ENCODE peak calls at places on chromosomes 12 and 14, in four cellular contexts. One of them, this sample, is unnamed.

GRCh38 chr14:100899841-100900771 is 3.4 kb downstream of the RTL1 start:
- DNase-seq in KG1: no peak
- DNase-seq in amniotic stem cell: no peak
- DNase-seq in AG09309: no peak
- DNase-seq in this sample: no peak

GRCh38 chr12:121590476-121591143 is 9.8 kb upstream of the KDM2B start:
- DNase-seq in amniotic stem cell: no peak
- DNase-seq in AG09309: no peak
- DNase-seq in KG1: peak
- DNase-seq in this sample: no peak

GRCh38 chr12:103632554-103633216 is 45.6 kb downstream of the STAB2 start:
- DNase-seq in AG09309: no peak
- DNase-seq in amniotic stem cell: no peak
- DNase-seq in KG1: peak
- DNase-seq in this sample: peak

GRCh38 chr12:92393504-92393903 is 247.9 kb upstream of the BTG1 start:
- DNase-seq in amniotic stem cell: no peak
- DNase-seq in AG09309: no peak
- DNase-seq in KG1: no peak
- DNase-seq in this sample: no peak

GRCh38 chr14:65840118-65840751 is 427.7 kb downstream of the FUT8 start:
- DNase-seq in AG09309: no peak
- DNase-seq in KG1: no peak
- DNase-seq in amniotic stem cell: no peak
- DNase-seq in this sample: no peak

GRCh38 chr12:20455001-20455706 is 86.8 kb downstream of the PDE3A start:
- DNase-seq in amniotic stem cell: no peak
- DNase-seq in KG1: no peak
- DNase-seq in AG09309: no peak
- DNase-seq in this sample: no peak

GRCh38 chr14:94121485-94121884 is 7.9 kb downstream of the IFI27L2 start:
- DNase-seq in amniotic stem cell: no peak
- DNase-seq in AG09309: no peak
- DNase-seq in KG1: no peak
- DNase-seq in this sample: no peak

GRCh38 chr12:62799766-62800406 is 135.1 kb downstream of the PPM1H start:
- DNase-seq in amniotic stem cell: no peak
- DNase-seq in KG1: no peak
- DNase-seq in AG09309: no peak
- DNase-seq in this sample: no peak

GRCh38 chr12:9971158-9971557 is at the start of gene CLEC12A:
- DNase-seq in KG1: no peak
- DNase-seq in amniotic stem cell: no peak
- DNase-seq in AG09309: no peak
- DNase-seq in this sample: no peak

GRCh38 chr14:74568380-74568649 is 43.7 kb downstream of the LTBP2 start:
- DNase-seq in amniotic stem cell: no peak
- DNase-seq in AG09309: no peak
- DNase-seq in KG1: no peak
- DNase-seq in this sample: no peak

GRCh38 chr12:106971065-106971464 is 15.4 kb downstream of the TMEM263 start:
- DNase-seq in amniotic stem cell: no peak
- DNase-seq in KG1: no peak
- DNase-seq in AG09309: no peak
- DNase-seq in this sample: no peak

GRCh38 chr12:11710431-11710830 is 61.0 kb downstream of the ETV6 start:
- DNase-seq in KG1: no peak
- DNase-seq in AG09309: no peak
- DNase-seq in amniotic stem cell: no peak
- DNase-seq in this sample: no peak

GRCh38 chr12:42128888-42129287 is 15.8 kb downstream of the GXYLT1 start:
- DNase-seq in AG09309: no peak
- DNase-seq in KG1: no peak
- DNase-seq in amniotic stem cell: no peak
- DNase-seq in this sample: no peak

GRCh38 chr14:93316716-93317115 is 16.1 kb downstream of the BTBD7 start:
- DNase-seq in amniotic stem cell: no peak
- DNase-seq in AG09309: no peak
- DNase-seq in KG1: no peak
- DNase-seq in this sample: no peak